ENCODE peak calls at places on chromosomes 7 and 10, in seven cellular contexts. F, L, M, E, W, H and X are unnamed samples.

GRCh38 chr10:22737587-22737986 is 23.2 kb upstream of the PIP4K2A start:
- DNase-seq in F (no peak), L (peak), M (no peak), E (peak), W (no peak), H (no peak), X (no peak)

GRCh38 chr7:934469-935320 is 19.8 kb downstream of the ADAP1 start:
- DNase-seq in F (no peak), L (no peak), M (peak), E (no peak), W (no peak), H (no peak), X (no peak)

GRCh38 chr7:125924037-125924436 is 994.4 kb upstream of the POT1 start:
- DNase-seq in F (no peak), L (no peak), M (no peak), E (no peak), W (no peak), H (no peak), X (no peak)

GRCh38 chr10:34567854-34568253 is 247.2 kb downstream of the PARD3 start:
- DNase-seq in F (no peak), L (no peak), M (no peak), E (no peak), W (no peak), H (no peak), X (no peak)

GRCh38 chr7:26409636-26410035 is 118.0 kb downstream of the SNX10 start:
- DNase-seq in F (no peak), L (no peak), M (no peak), E (no peak), W (no peak), H (no peak), X (no peak)

GRCh38 chr7:151498495-151498894 is 21.2 kb downstream of the RHEB start:
- DNase-seq in F (no peak), L (no peak), M (no peak), E (no peak), W (no peak), H (no peak), X (no peak)

GRCh38 chr7:127064-127598 is 65.2 kb upstream of the FAM20C start:
- DNase-seq in F (no peak), L (no peak), M (peak), E (no peak), W (no peak), H (no peak), X (no peak)

GRCh38 chr10:28431139-28431538 is 101.8 kb upstream of the WAC start:
- DNase-seq in F (no peak), L (no peak), M (no peak), E (no peak), W (no peak), H (no peak), X (no peak)

GRCh38 chr10:4355346-4355745 is 470.7 kb upstream of the AKR1E2 start:
- DNase-seq in F (no peak), L (no peak), M (no peak), E (no peak), W (no peak), H (no peak), X (no peak)